ENCODE peak calls at places on chromosomes 12 and 14, in seven cellular contexts. K, F, T, H, P, O and J are unnamed samples.

GRCh38 chr12:77163068-77163810 is 97.9 kb upstream of the E2F7 start:
- DNase-seq in O (no peak), K (peak), F (no peak), H (no peak), T (no peak), P (no peak), J (no peak)

GRCh38 chr12:132026061-132026795 is 76.5 kb downstream of the EP400 start:
- DNase-seq in T (no peak), O (no peak), K (no peak), F (no peak), H (no peak), P (no peak), J (no peak)

GRCh38 chr14:87995500-87996275 is 2.7 kb upstream of the GALC start:
- DNase-seq in O (no peak), F (no peak), H (no peak), K (no peak), T (no peak), P (no peak), J (no peak)

GRCh38 chr14:97410667-97411286 is 613.6 kb downstream of the VRK1 start:
- DNase-seq in K (no peak), H (no peak), O (no peak), T (no peak), P (no peak), F (no peak), J (no peak)

GRCh38 chr14:69320581-69321365 is 60.8 kb downstream of the GALNT16 start:
- DNase-seq in T (no peak), H (no peak), O (no peak), K (no peak), P (no peak), F (no peak), J (no peak)

GRCh38 chr14:30874999-30875787 is 834 bp downstream of the COCH start:
- DNase-seq in K (no peak), F (no peak), H (no peak), P (no peak), O (no peak), T (no peak), J (no peak)

GRCh38 chr14:32303865-32304264 is 25.2 kb upstream of the AKAP6 start:
- DNase-seq in P (no peak), T (no peak), O (no peak), H (no peak), F (no peak), K (no peak), J (no peak)

GRCh38 chr14:104579507-104579906 is at the start of gene C14orf180:
- DNase-seq in F (no peak), H (peak), K (no peak), T (no peak), P (no peak), O (no peak), J (no peak)

GRCh38 chr14:57087841-57088240 is 180.9 kb downstream of the EXOC5 start:
- DNase-seq in K (no peak), P (no peak), T (no peak), F (no peak), O (no peak), H (no peak), J (no peak)

GRCh38 chr14:90519262-90519920 is 122.6 kb downstream of the CALM1 start:
- DNase-seq in H (no peak), P (no peak), O (no peak), T (no peak), F (no peak), K (peak), J (no peak)